ENCODE peak calls at places on chromosomes 11 and 22, in seven cellular contexts. P is A549, I is IMR-90, V is fibroblast of pulmonary artery, F is dorsolateral prefrontal cortex, S is astrocyte of the spinal cord, H is OCI-LY7. K is an unnamed sample.

GRCh38 chr11:90453525-90453924 is 230.7 kb upstream of the CHORDC1 start:
- DNase-seq in H (no peak), I (no peak), F (no peak), P (no peak), S (no peak), V (no peak), K (no peak)

GRCh38 chr11:44817207-44817944 is 90.6 kb downstream of the TSPAN18 start:
- DNase-seq in F (no peak), S (peak; percentile 5), H (no peak), P (no peak), V (peak; percentile 13), I (peak; percentile 27), K (no peak)

GRCh38 chr22:37248251-37248650 is 4.2 kb upstream of the RAC2 start:
- DNase-seq in F (no peak), H (no peak), I (no peak), V (no peak), S (no peak), P (no peak), K (no peak)

GRCh38 chr22:21972293-21972779 is 10.3 kb downstream of the TOP3B start:
- DNase-seq in F (no peak), S (peak; percentile 31), I (peak; percentile 23), H (peak; percentile 66), P (peak; percentile 14), V (peak; percentile 36), K (no peak)

GRCh38 chr22:24550028-24550901 is 4.7 kb downstream of the GUCD1 start:
- DNase-seq in S (no peak), I (no peak), P (peak; percentile 65), F (no peak), V (peak; percentile 13), H (no peak), K (peak; percentile 25)

GRCh38 chr11:118980191-118980881 is 8.8 kb downstream of the FOXR1 start:
- DNase-seq in V (peak; percentile 14), F (no peak), P (no peak), H (no peak), S (no peak), I (no peak), K (peak; percentile 31)

GRCh38 chr11:65434667-65435179 is 12.1 kb downstream of the NEAT1 start:
- DNase-seq in I (peak; percentile 38), P (peak; percentile 17), V (peak; percentile 50), H (no peak), F (no peak), S (peak; percentile 34), K (no peak)

GRCh38 chr11:125553357-125553756 is 15.9 kb upstream of the EI24 start:
- DNase-seq in S (no peak), I (no peak), P (no peak), H (no peak), F (no peak), V (no peak), K (no peak)

GRCh38 chr11:110830344-110831141 is 118.3 kb upstream of the ARHGAP20 start:
- DNase-seq in S (peak; percentile 12), I (peak; percentile 53), V (no peak), H (no peak), F (no peak), P (no peak), K (no peak)

GRCh38 chr11:74672956-74673895 is 58.0 kb downstream of the CHRDL2 start:
- DNase-seq in V (peak; percentile 99), F (peak; percentile 69), H (no peak), I (peak; percentile 100), P (peak; percentile 98), S (peak; percentile 98), K (peak; percentile 83)

GRCh38 chr11:65041206-65042035 is at the start of gene SAC3D1:
- DNase-seq in H (peak; percentile 66), S (no peak), P (no peak), V (no peak), F (peak; percentile 75), I (peak; percentile 17), K (no peak)

GRCh38 chr11:44304091-44305084 is 5.6 kb downstream of the ALX4 start:
- DNase-seq in V (no peak), F (no peak), H (no peak), P (no peak), I (no peak), S (no peak), K (no peak)

GRCh38 chr11:464316-464715 is 14.2 kb downstream of the PTDSS2 start:
- DNase-seq in S (no peak), V (no peak), I (no peak), P (no peak), F (no peak), H (no peak), K (no peak)

GRCh38 chr11:82796970-82797594 is 63.4 kb upstream of the FAM181B start:
- DNase-seq in I (no peak), V (no peak), S (no peak), H (no peak), F (peak; percentile 58), P (no peak), K (peak; percentile 35)

GRCh38 chr11:69297926-69298777 is 4.2 kb downstream of the MYEOV start:
- DNase-seq in P (peak; percentile 94), V (peak; percentile 73), I (peak; percentile 82), F (no peak), S (peak; percentile 81), H (peak; percentile 57), K (peak; percentile 82)

GRCh38 chr22:46076651-46077339 is 73.5 kb upstream of the PPARA start:
- DNase-seq in V (peak; percentile 59), I (peak; percentile 37), S (no peak), F (peak; percentile 60), H (no peak), P (peak; percentile 76), K (peak; percentile 52)

GRCh38 chr11:70251583-70252285 is 18.8 kb upstream of the PPFIA1 start:
- DNase-seq in F (peak; percentile 54), I (no peak), S (no peak), H (no peak), V (no peak), P (no peak), K (no peak)

GRCh38 chr22:22770280-22770871 is 117.2 kb upstream of the IGLL5 start:
- DNase-seq in S (peak; percentile 4), I (no peak), H (peak; percentile 59), P (peak; percentile 30), V (peak; percentile 31), F (no peak), K (no peak)

GRCh38 chr22:39663751-39664150 is 93.2 kb downstream of the CACNA1I start:
- DNase-seq in V (no peak), P (peak; percentile 8), F (no peak), I (no peak), H (no peak), S (no peak), K (no peak)

DNA sequence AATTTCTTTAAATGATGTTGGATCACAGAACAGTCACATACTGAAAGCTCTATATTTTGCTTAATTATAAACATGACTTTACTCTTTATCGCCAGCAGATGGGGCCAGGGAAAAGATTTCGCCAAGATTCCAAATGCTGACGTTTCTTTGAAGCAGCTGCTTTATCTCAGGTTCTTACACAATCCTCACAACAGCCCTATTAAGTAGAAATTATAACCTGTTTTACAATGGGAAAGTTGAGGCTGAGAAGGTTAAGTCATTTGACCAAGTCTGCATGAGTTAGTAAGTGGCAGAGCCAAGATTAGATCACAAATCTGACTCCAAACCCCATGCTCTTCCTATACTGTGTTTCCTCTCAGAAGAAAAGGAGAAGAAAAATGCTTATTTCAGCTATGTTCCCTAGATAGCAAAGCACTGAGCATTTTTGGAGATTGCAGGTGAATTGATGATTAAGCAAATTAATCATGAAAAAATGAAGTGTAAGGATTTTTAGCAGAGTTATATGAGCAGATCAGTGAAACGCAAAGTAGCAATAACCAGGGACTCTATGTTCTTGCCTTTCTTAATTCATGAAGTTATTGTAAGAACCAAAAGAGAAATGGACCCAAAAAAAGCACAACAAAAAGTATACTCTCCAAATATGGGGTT is 79.0 kb downstream of the AASDHPPT start:
- DNase-seq in V (peak; percentile 94), I (peak; percentile 83), F (no peak), S (peak; percentile 78), H (peak; percentile 16), P (peak; percentile 47), K (no peak)
- TF ChIP-seq CTCF in V (peak; percentile 61), I (peak; percentile 65), F (peak; percentile 44), S (peak; percentile 57), H (peak; percentile 79), P (peak; percentile 37), K (peak; percentile 44)

GRCh38 chr11:114060402-114061052 is 1.0 kb downstream of the ZBTB16 start:
- DNase-seq in P (no peak), H (no peak), I (no peak), S (peak; percentile 33), F (peak; percentile 57), V (no peak), K (peak; percentile 57)

GRCh38 chr11:114063829-114064201 is 4.3 kb downstream of the ZBTB16 start:
- DNase-seq in I (no peak), P (no peak), V (no peak), H (no peak), S (no peak), F (no peak), K (no peak)

GRCh38 chr11:114061053-114062049 is 1.8 kb downstream of the ZBTB16 start:
- DNase-seq in I (no peak), V (peak; percentile 69), F (peak; percentile 59), S (peak; percentile 40), P (no peak), H (no peak), K (peak; percentile 56)

GRCh38 chr11:114063149-114063828 is 3.8 kb downstream of the ZBTB16 start:
- DNase-seq in I (no peak), P (no peak), S (no peak), H (no peak), F (no peak), V (no peak), K (peak; percentile 66)

GRCh38 chr11:114062272-114062671 is 2.8 kb downstream of the ZBTB16 start:
- DNase-seq in S (no peak), H (no peak), F (no peak), V (no peak), I (no peak), P (no peak), K (no peak)
- H3K4me3 ChIP-seq in S (no peak overlapping the region), H (no peak overlapping the region), F (peak overlapping the region; percentile 96), V (peak overlapping the region; percentile 92), I (no peak overlapping the region), P (no peak overlapping the region), K (peak overlapping the region; percentile 100)

DNA sequence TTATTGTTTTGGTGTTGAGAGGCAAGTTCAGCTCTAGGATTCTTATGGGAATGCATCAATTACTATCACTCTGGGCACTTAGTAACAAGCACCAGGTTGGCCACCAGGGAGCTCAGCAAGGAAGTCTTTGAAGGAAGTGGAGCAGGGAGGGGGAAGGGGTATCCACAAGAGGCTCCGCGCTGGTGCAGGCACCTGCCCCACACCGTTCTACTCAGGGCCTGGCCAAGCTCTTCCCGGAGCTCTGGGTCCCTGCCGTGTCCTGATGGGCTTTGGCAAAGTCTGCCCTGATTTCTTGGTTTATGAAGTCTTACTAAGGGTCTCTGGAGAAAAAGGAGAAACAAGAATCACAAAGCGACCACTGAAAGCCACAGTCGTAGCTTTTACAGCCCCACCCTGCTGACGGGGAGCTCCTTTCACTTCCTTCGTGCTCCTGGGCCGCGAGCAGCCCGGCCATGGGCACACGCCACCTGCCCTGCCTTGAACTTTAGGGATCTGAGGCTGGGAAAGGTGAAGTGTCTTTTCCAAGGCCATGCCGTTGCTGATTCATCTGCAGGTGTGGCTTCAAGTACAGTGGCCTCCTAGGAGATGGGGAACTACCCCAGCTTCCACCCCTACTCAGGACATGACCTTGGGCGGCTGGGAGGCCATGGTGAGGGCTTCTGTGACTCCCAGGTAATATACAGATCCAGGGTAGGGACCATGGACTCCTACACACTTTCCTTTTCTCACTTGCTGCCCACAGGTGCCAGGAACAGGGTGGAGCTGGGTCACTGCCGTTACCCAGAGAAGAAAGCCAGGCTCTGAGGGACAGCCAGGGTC is 15.9 kb upstream of the LRRC32 start:
- DNase-seq in S (no peak), I (no peak), P (no peak), H (peak; percentile 39), V (no peak), F (no peak), K (no peak)
- TF ChIP-seq CTCF in S (no peak), I (no peak), P (no peak), H (no peak), V (no peak), F (no peak), K (no peak)

GRCh38 chr22:50252081-50253045 is 1.3 kb upstream of the HDAC10 start:
- DNase-seq in I (peak; percentile 52), F (no peak), H (peak; percentile 68), P (peak; percentile 67), V (peak; percentile 66), S (peak; percentile 50), K (peak; percentile 79)
- H3K4me3 ChIP-seq in I (no peak overlapping the region), F (peak overlapping the region; percentile 58), H (no peak overlapping the region), P (no peak overlapping the region), V (no peak overlapping the region), S (no peak overlapping the region), K (peak overlapping the region; percentile 89)